ENCODE peak calls at places on chromosome 5, in five cellular contexts. U, R, T, W and K are unnamed samples.

GRCh38 chr5:57332350-57332749 is 150.3 kb downstream of the ACTBL2 start:
- DNase-seq in T (no peak), U (no peak), W (no peak), R (peak), K (no peak)

GRCh38 chr5:125058185-125058826 is 311.9 kb upstream of the ZNF608 start:
- DNase-seq in T (no peak), U (no peak), W (peak), R (peak), K (no peak)

GRCh38 chr5:305459-305858 is 16.1 kb upstream of the AHRR start:
- DNase-seq in W (no peak), U (no peak), R (no peak), T (no peak), K (no peak)

GRCh38 chr5:80672140-80672736 is 17.5 kb upstream of the DHFR start:
- DNase-seq in R (peak), U (peak), T (peak), W (peak), K (peak)

GRCh38 chr5:54703091-54703490 is 185.5 kb downstream of the SNX18 start:
- DNase-seq in T (no peak), R (peak), W (no peak), U (peak), K (no peak)

GRCh38 chr5:78506296-78507049 is 142.1 kb downstream of the LHFPL2 start:
- DNase-seq in W (no peak), U (no peak), T (no peak), R (no peak), K (no peak)

GRCh38 chr5:101424530-101425175 is 521.6 kb upstream of the ST8SIA4 start:
- DNase-seq in R (peak), T (no peak), U (no peak), W (no peak), K (no peak)

GRCh38 chr5:134132372-134133212 is 18.1 kb downstream of the TCF7 start:
- DNase-seq in U (no peak), W (no peak), T (peak), R (no peak), K (peak)

GRCh38 chr5:55993013-55993412 is 1.8 kb downstream of the IL6ST start:
- DNase-seq in T (no peak), U (peak), R (peak), W (no peak), K (no peak)

GRCh38 chr5:2755371-2755715 is 3.9 kb upstream of the IRX2 start:
- DNase-seq in U (no peak), W (no peak), T (no peak), R (no peak), K (no peak)

GRCh38 chr5:170640731-170641588 is 137.1 kb downstream of the KCNIP1 start:
- DNase-seq in U (no peak), T (no peak), W (no peak), R (no peak), K (no peak)